ENCODE peak calls at places on chromosomes 4 and X, in eight cellular contexts. One of them, this sample, is unnamed.

GRCh38 chrX:149881081-149881711 is at the start of gene MAGEA8:
- DNase-seq in CD8-positive, alpha-beta T cell: no peak
- DNase-seq in GM23338: peak; percentile 54
- DNase-seq in right atrium auricular region: no peak
- DNase-seq in fibroblast of lung: no peak
- DNase-seq in astrocyte: no peak
- DNase-seq in upper lobe of right lung: no peak
- DNase-seq in SK-N-SH: peak; percentile 45
- DNase-seq in this sample: no peak

GRCh38 chr4:1209821-1210220 is 37.4 kb upstream of the SPON2 start:
- DNase-seq in CD8-positive, alpha-beta T cell: no peak
- DNase-seq in GM23338: peak; percentile 3
- DNase-seq in right atrium auricular region: peak; percentile 92
- DNase-seq in fibroblast of lung: peak; percentile 94
- DNase-seq in astrocyte: peak; percentile 74
- DNase-seq in upper lobe of right lung: peak; percentile 74
- DNase-seq in SK-N-SH: peak; percentile 77
- DNase-seq in this sample: peak; percentile 67

GRCh38 chr4:26737385-26737784 is 123.3 kb upstream of the STIM2 start:
- DNase-seq in CD8-positive, alpha-beta T cell: no peak
- DNase-seq in GM23338: no peak
- DNase-seq in right atrium auricular region: no peak
- DNase-seq in fibroblast of lung: no peak
- DNase-seq in astrocyte: no peak
- DNase-seq in upper lobe of right lung: no peak
- DNase-seq in SK-N-SH: no peak
- DNase-seq in this sample: no peak

GRCh38 chr4:186033027-186033426 is 35.9 kb upstream of the TLR3 start:
- DNase-seq in CD8-positive, alpha-beta T cell: no peak
- DNase-seq in GM23338: no peak
- DNase-seq in right atrium auricular region: no peak
- DNase-seq in fibroblast of lung: no peak
- DNase-seq in astrocyte: no peak
- DNase-seq in upper lobe of right lung: no peak
- DNase-seq in SK-N-SH: no peak
- DNase-seq in this sample: no peak

GRCh38 chr4:145709336-145709735 is 29.4 kb downstream of the C4orf51 start:
- DNase-seq in CD8-positive, alpha-beta T cell: no peak
- DNase-seq in GM23338: no peak
- DNase-seq in right atrium auricular region: no peak
- DNase-seq in fibroblast of lung: no peak
- DNase-seq in astrocyte: no peak
- DNase-seq in upper lobe of right lung: no peak
- DNase-seq in SK-N-SH: no peak
- DNase-seq in this sample: no peak

GRCh38 chr4:125735107-125735506 is 420.4 kb downstream of the FAT4 start:
- DNase-seq in CD8-positive, alpha-beta T cell: no peak
- DNase-seq in GM23338: peak; percentile 64
- DNase-seq in right atrium auricular region: peak; percentile 68
- DNase-seq in fibroblast of lung: peak; percentile 84
- DNase-seq in astrocyte: peak; percentile 95
- DNase-seq in upper lobe of right lung: no peak
- DNase-seq in SK-N-SH: peak; percentile 15
- DNase-seq in this sample: peak; percentile 28

GRCh38 chr4:87851332-87851731 is 18.6 kb downstream of the MEPE start:
- DNase-seq in CD8-positive, alpha-beta T cell: no peak
- DNase-seq in GM23338: no peak
- DNase-seq in right atrium auricular region: no peak
- DNase-seq in fibroblast of lung: no peak
- DNase-seq in astrocyte: no peak
- DNase-seq in upper lobe of right lung: no peak
- DNase-seq in SK-N-SH: no peak
- DNase-seq in this sample: no peak

GRCh38 chrX:71198066-71198465 is 25.0 kb upstream of the GJB1 start:
- DNase-seq in CD8-positive, alpha-beta T cell: no peak
- DNase-seq in GM23338: no peak
- DNase-seq in right atrium auricular region: no peak
- DNase-seq in fibroblast of lung: no peak
- DNase-seq in astrocyte: no peak
- DNase-seq in upper lobe of right lung: no peak
- DNase-seq in SK-N-SH: no peak
- DNase-seq in this sample: no peak

GRCh38 chr4:158667651-158668198 is 4.0 kb downstream of the C4orf46 start:
- DNase-seq in CD8-positive, alpha-beta T cell: no peak
- DNase-seq in GM23338: peak; percentile 59
- DNase-seq in right atrium auricular region: no peak
- DNase-seq in fibroblast of lung: peak; percentile 27
- DNase-seq in astrocyte: no peak
- DNase-seq in upper lobe of right lung: no peak
- DNase-seq in SK-N-SH: peak; percentile 74
- DNase-seq in this sample: no peak

GRCh38 chr4:105709081-105709450 is 482 bp downstream of the GSTCD start:
- DNase-seq in CD8-positive, alpha-beta T cell: no peak
- DNase-seq in GM23338: peak; percentile 59
- DNase-seq in right atrium auricular region: no peak
- DNase-seq in fibroblast of lung: peak; percentile 17
- DNase-seq in astrocyte: peak; percentile 11
- DNase-seq in upper lobe of right lung: no peak
- DNase-seq in SK-N-SH: no peak
- DNase-seq in this sample: no peak

GRCh38 chr4:41820473-41820872 is 71.9 kb upstream of the PHOX2B start:
- DNase-seq in CD8-positive, alpha-beta T cell: no peak
- DNase-seq in GM23338: no peak
- DNase-seq in right atrium auricular region: no peak
- DNase-seq in fibroblast of lung: no peak
- DNase-seq in astrocyte: no peak
- DNase-seq in upper lobe of right lung: no peak
- DNase-seq in SK-N-SH: no peak
- DNase-seq in this sample: no peak

GRCh38 chrX:1463581-1464281 is 11.0 kb upstream of the ASMTL start:
- DNase-seq in CD8-positive, alpha-beta T cell: no peak
- DNase-seq in GM23338: no peak
- DNase-seq in right atrium auricular region: no peak
- DNase-seq in fibroblast of lung: no peak
- DNase-seq in astrocyte: no peak
- DNase-seq in upper lobe of right lung: peak; percentile 40
- DNase-seq in SK-N-SH: no peak
- DNase-seq in this sample: no peak

GRCh38 chr4:153759407-153760226 is at the start of gene RNF175:
- DNase-seq in CD8-positive, alpha-beta T cell: no peak
- DNase-seq in GM23338: peak; percentile 87
- DNase-seq in right atrium auricular region: no peak
- DNase-seq in fibroblast of lung: no peak
- DNase-seq in astrocyte: no peak
- DNase-seq in upper lobe of right lung: no peak
- DNase-seq in SK-N-SH: peak; percentile 90
- DNase-seq in this sample: no peak

GRCh38 chr4:128782875-128783614 is 26.5 kb upstream of the JADE1 start:
- DNase-seq in CD8-positive, alpha-beta T cell: no peak
- DNase-seq in GM23338: no peak
- DNase-seq in right atrium auricular region: peak; percentile 65
- DNase-seq in fibroblast of lung: no peak
- DNase-seq in astrocyte: peak; percentile 69
- DNase-seq in upper lobe of right lung: no peak
- DNase-seq in SK-N-SH: no peak
- DNase-seq in this sample: no peak

GRCh38 chrX:19888419-19888879 is 1.0 kb upstream of the SH3KBP1 start:
- DNase-seq in CD8-positive, alpha-beta T cell: no peak
- DNase-seq in GM23338: peak; percentile 75
- DNase-seq in right atrium auricular region: no peak
- DNase-seq in fibroblast of lung: peak; percentile 79
- DNase-seq in astrocyte: peak; percentile 42
- DNase-seq in upper lobe of right lung: no peak
- DNase-seq in SK-N-SH: peak; percentile 70
- DNase-seq in this sample: no peak

GRCh38 chrX:19893722-19894121 is 6.3 kb upstream of the SH3KBP1 start:
- DNase-seq in CD8-positive, alpha-beta T cell: no peak
- DNase-seq in GM23338: no peak
- DNase-seq in right atrium auricular region: no peak
- DNase-seq in fibroblast of lung: no peak
- DNase-seq in astrocyte: peak; percentile 69
- DNase-seq in upper lobe of right lung: no peak
- DNase-seq in SK-N-SH: no peak
- DNase-seq in this sample: no peak

GRCh38 chrX:19886375-19886774 is 1.0 kb downstream of the SH3KBP1 start:
- DNase-seq in CD8-positive, alpha-beta T cell: no peak
- DNase-seq in GM23338: peak; percentile 13
- DNase-seq in right atrium auricular region: no peak
- DNase-seq in fibroblast of lung: no peak
- DNase-seq in astrocyte: no peak
- DNase-seq in upper lobe of right lung: no peak
- DNase-seq in SK-N-SH: no peak
- DNase-seq in this sample: no peak

GRCh38 chrX:19886888-19887531 is 390 bp downstream of the SH3KBP1 start:
- DNase-seq in CD8-positive, alpha-beta T cell: no peak
- DNase-seq in GM23338: peak; percentile 19
- DNase-seq in right atrium auricular region: no peak
- DNase-seq in fibroblast of lung: no peak
- DNase-seq in astrocyte: no peak
- DNase-seq in upper lobe of right lung: peak; percentile 66
- DNase-seq in SK-N-SH: peak; percentile 67
- DNase-seq in this sample: peak; percentile 80

DNA sequence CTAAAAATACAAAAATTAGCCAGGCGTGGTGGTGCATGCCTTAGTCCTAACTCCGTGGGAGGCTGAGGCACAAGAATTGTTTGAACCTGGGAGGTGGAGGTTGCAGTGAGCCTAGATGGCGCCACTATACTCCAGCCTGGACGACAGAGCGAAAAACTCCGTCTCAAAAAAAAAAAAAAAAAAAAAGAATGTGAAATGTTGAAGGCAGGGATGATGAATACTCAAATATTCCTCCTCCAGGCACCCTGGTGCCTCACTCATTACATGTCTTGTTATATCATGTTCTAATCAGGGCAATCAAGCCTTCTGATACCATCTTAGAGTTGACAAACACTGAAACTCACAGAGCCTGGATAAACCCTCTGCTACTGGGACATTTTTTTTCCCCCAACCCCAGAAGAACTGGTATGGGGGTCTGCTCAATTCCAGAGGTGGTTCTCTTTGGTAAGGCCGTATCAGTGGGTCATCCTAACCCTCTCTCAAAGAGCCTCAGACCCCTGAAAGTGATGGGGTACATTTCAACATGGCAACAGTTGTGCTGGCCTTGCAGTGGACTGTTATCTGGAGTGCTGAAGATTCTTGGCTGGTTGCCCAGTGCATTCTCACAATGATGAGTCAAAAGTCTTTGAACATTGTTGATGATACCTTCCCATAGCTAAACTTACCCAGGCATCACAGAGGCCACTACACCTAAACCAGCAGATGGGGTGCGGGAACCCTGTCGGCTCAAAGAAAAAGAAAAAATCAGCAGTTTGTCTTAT is 2.4 kb upstream of the SH3KBP1 start:
- DNase-seq in CD8-positive, alpha-beta T cell: peak; percentile 34
- DNase-seq in GM23338: no peak
- DNase-seq in right atrium auricular region: no peak
- DNase-seq in fibroblast of lung: peak; percentile 42
- DNase-seq in astrocyte: peak; percentile 66
- DNase-seq in upper lobe of right lung: no peak
- DNase-seq in SK-N-SH: no peak
- DNase-seq in this sample: no peak
- H3K4me1 ChIP-seq in CD8-positive, alpha-beta T cell: peaks cover 17% of the 10 kb centered on the region
- H3K4me1 ChIP-seq in GM23338: no peaks in the 10 kb centered on the region
- H3K4me1 ChIP-seq in right atrium auricular region: no peaks in the 10 kb centered on the region
- H3K4me1 ChIP-seq in fibroblast of lung: no peaks in the 10 kb centered on the region
- H3K4me1 ChIP-seq in astrocyte: peaks cover 7% of the 10 kb centered on the region
- H3K4me1 ChIP-seq in upper lobe of right lung: no peaks in the 10 kb centered on the region
- H3K4me1 ChIP-seq in SK-N-SH: no peaks in the 10 kb centered on the region
- H3K4me1 ChIP-seq in this sample: peaks cover 12% of the 10 kb centered on the region

DNA sequence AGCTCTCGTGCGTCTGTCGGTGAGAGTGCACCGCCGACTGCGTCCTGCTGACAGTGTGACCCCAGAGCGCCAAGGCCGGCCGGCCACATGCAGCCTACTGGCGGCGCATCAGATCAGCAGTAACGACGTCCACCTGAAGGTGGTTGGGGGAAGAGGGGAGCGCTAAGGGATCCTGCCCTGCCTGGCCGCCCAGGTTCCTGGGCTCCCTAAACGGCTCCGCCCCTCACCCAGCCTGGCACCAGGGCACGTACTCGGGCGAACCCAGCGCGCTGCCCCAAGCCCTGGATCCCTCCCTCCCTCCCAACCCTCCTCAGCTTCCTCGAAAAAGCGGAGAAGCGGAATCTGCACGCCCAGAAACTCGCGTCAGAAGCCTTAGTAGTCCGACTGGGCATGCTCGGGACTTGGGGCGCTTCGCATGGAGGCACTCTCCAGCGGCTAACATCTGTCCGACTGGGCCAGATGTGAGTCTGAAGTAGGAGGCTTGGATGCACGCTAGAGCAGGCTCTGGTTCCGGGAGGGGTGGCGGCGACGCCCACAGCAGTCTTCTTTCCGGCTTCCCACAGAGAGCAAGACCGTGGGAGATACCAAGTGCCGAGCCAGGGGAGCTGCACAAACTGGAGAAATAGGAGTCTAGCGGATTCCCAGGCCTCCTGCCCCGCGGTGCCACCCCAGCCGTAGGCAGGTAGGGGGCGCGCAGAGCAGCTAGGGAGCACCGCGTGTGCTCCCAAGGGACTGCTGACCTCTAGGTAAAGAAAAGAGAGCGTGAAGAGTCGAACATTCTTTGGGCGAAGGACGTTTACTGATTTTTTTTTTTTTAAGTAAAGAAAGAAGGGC is 114.4 kb upstream of the TEX13C start:
- DNase-seq in CD8-positive, alpha-beta T cell: no peak
- DNase-seq in GM23338: peak; percentile 78
- DNase-seq in right atrium auricular region: no peak
- DNase-seq in fibroblast of lung: peak; percentile 0
- DNase-seq in astrocyte: no peak
- DNase-seq in upper lobe of right lung: no peak
- DNase-seq in SK-N-SH: peak; percentile 33
- DNase-seq in this sample: peak; percentile 77
- TF ChIP-seq CTCF in CD8-positive, alpha-beta T cell: no peak
- TF ChIP-seq CTCF in GM23338: peak; percentile 53
- TF ChIP-seq CTCF in right atrium auricular region: no peak
- TF ChIP-seq CTCF in fibroblast of lung: no peak
- TF ChIP-seq CTCF in astrocyte: no peak
- TF ChIP-seq CTCF in upper lobe of right lung: no peak
- TF ChIP-seq CTCF in SK-N-SH: peak; percentile 34
- TF ChIP-seq CTCF in this sample: no peak

GRCh38 chr4:8474856-8475255 is 34.3 kb downstream of the TRMT44 start:
- DNase-seq in CD8-positive, alpha-beta T cell: no peak
- DNase-seq in GM23338: no peak
- DNase-seq in right atrium auricular region: no peak
- DNase-seq in fibroblast of lung: no peak
- DNase-seq in astrocyte: no peak
- DNase-seq in upper lobe of right lung: no peak
- DNase-seq in SK-N-SH: no peak
- DNase-seq in this sample: no peak
- H3K4me1 ChIP-seq in CD8-positive, alpha-beta T cell: no peaks in the 10 kb centered on the region
- H3K4me1 ChIP-seq in GM23338: no peaks in the 10 kb centered on the region
- H3K4me1 ChIP-seq in right atrium auricular region: peaks cover 22% of the 10 kb centered on the region
- H3K4me1 ChIP-seq in fibroblast of lung: peaks cover 19% of the 10 kb centered on the region
- H3K4me1 ChIP-seq in astrocyte: peaks cover 21% of the 10 kb centered on the region
- H3K4me1 ChIP-seq in upper lobe of right lung: peaks cover 13% of the 10 kb centered on the region
- H3K4me1 ChIP-seq in SK-N-SH: no peaks in the 10 kb centered on the region
- H3K4me1 ChIP-seq in this sample: no peaks in the 10 kb centered on the region

DNA sequence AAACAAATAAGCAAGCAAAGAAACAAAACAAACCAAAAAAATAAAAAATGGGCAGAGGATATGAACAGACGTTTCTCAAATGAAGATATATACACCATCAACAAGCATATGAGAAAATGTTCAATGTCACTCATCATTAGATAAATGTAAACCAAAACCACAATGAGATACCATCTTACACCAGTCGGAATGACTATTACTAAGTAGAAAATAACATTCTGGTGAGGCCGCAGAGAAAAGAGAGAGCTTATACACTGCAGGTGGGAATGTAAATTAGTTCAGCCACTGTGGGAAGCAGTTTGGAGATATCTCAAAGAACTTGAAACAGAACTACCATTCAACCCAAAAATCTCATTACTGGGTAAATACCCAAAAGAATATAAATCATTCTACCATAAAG is 321.0 kb upstream of the SLIT2 start:
- DNase-seq in CD8-positive, alpha-beta T cell: no peak
- DNase-seq in GM23338: no peak
- DNase-seq in right atrium auricular region: no peak
- DNase-seq in fibroblast of lung: no peak
- DNase-seq in astrocyte: peak; percentile 34
- DNase-seq in upper lobe of right lung: no peak
- DNase-seq in SK-N-SH: no peak
- DNase-seq in this sample: no peak
- TF ChIP-seq CTCF in CD8-positive, alpha-beta T cell: no peak
- TF ChIP-seq CTCF in GM23338: no peak
- TF ChIP-seq CTCF in right atrium auricular region: no peak
- TF ChIP-seq CTCF in fibroblast of lung: no peak
- TF ChIP-seq CTCF in astrocyte: no peak
- TF ChIP-seq CTCF in upper lobe of right lung: no peak
- TF ChIP-seq CTCF in SK-N-SH: no peak
- TF ChIP-seq CTCF in this sample: no peak

This sample was measured in left lung.